ENCODE peak calls at places on chromosome 2, in five cellular contexts. K, B, Y, O and L are unnamed samples.

GRCh38 chr2:47313141-47313691 is 89.7 kb upstream of the MSH2 start:
- DNase-seq in K (peak; percentile 90), B (no peak), Y (no peak), O (no peak), L (no peak)

GRCh38 chr2:145752091-145752806 is 1232.3 kb upstream of the ZEB2 start:
- DNase-seq in K (peak; percentile 35), B (peak; percentile 87), Y (no peak), O (no peak), L (no peak)

GRCh38 chr2:135494503-135494902 is 36.5 kb downstream of the ZRANB3 start:
- DNase-seq in K (peak; percentile 16), B (peak; percentile 64), Y (no peak), O (no peak), L (no peak)

GRCh38 chr2:203535784-203536590 is 886 bp upstream of the RAPH1 start:
- DNase-seq in K (no peak), B (peak; percentile 55), Y (no peak), O (no peak), L (no peak)

GRCh38 chr2:180910831-180911665 is 69.4 kb upstream of the UBE2E3 start:
- DNase-seq in K (no peak), B (no peak), Y (no peak), O (no peak), L (no peak)

GRCh38 chr2:195513119-195513518 is 143.9 kb upstream of the SLC39A10 start:
- DNase-seq in K (no peak), B (no peak), Y (no peak), O (no peak), L (no peak)

GRCh38 chr2:169662744-169663143 is 31.5 kb downstream of the CFAP210 start:
- DNase-seq in K (no peak), B (no peak), Y (no peak), O (no peak), L (no peak)

GRCh38 chr2:173354073-173354600 is 535 bp upstream of the CDCA7 start:
- DNase-seq in K (no peak), B (no peak), Y (no peak), O (no peak), L (no peak)

GRCh38 chr2:232523682-232524597 is 2.0 kb upstream of the CHRND start:
- DNase-seq in K (no peak), B (no peak), Y (peak; percentile 67), O (no peak), L (no peak)

GRCh38 chr2:73133566-73134227 is 20.9 kb upstream of the RAB11FIP5 start:
- DNase-seq in K (no peak), B (no peak), Y (no peak), O (no peak), L (no peak)

GRCh38 chr2:230161180-230161579 is 58.6 kb downstream of the SP110 start:
- DNase-seq in K (peak; percentile 48), B (peak; percentile 74), Y (no peak), O (no peak), L (no peak)

GRCh38 chr2:210092791-210093190 is 78.4 kb downstream of the KANSL1L start:
- DNase-seq in K (no peak), B (no peak), Y (no peak), O (no peak), L (no peak)

GRCh38 chr2:115160523-115161521 is 718.4 kb downstream of the DPP10 start:
- DNase-seq in K (peak; percentile 58), B (no peak), Y (no peak), O (no peak), L (no peak)

GRCh38 chr2:220913384-220913783 is 658.7 kb downstream of the EPHA4 start:
- DNase-seq in K (no peak), B (no peak), Y (no peak), O (no peak), L (no peak)

GRCh38 chr2:241011296-241011600 is 12.8 kb downstream of the SNED1 start:
- DNase-seq in K (no peak), B (no peak), Y (no peak), O (no peak), L (no peak)

GRCh38 chr2:176648691-176649297 is 379.6 kb downstream of the MTX2 start:
- DNase-seq in K (no peak), B (no peak), Y (no peak), O (no peak), L (no peak)

GRCh38 chr2:35199298-35199697 is 1156.3 kb upstream of the CRIM1 start:
- DNase-seq in K (no peak), B (no peak), Y (no peak), O (no peak), L (no peak)